ENCODE peak calls at places on chromosomes 4 and X, in nine cellular contexts. Q, O, J, Z, D, T, A, E and S are unnamed samples.

GRCh38 chr4:177107288-177107901 is 202.3 kb upstream of the NEIL3 start:
- DNase-seq in O (no peak), T (no peak), Q (no peak), E (no peak), Z (no peak), D (no peak), A (no peak), J (no peak), S (no peak)

GRCh38 chr4:38785901-38786402 is 3.2 kb upstream of the TLR10 start:
- DNase-seq in E (no peak), J (no peak), D (no peak), A (no peak), T (no peak), Z (no peak), O (no peak), Q (peak), S (no peak)

GRCh38 chrX:82627568-82627967 is 880.5 kb upstream of the POU3F4 start:
- DNase-seq in J (no peak), O (no peak), Z (no peak), E (no peak), Q (no peak), T (no peak), D (no peak), A (no peak), S (no peak)

GRCh38 chr4:136935305-136935704 is 597.0 kb downstream of the PCDH18 start:
- DNase-seq in Z (no peak), E (no peak), A (no peak), D (no peak), Q (no peak), T (peak), J (no peak), O (no peak), S (no peak)

GRCh38 chrX:117628381-117628780 is 488.2 kb downstream of the KLHL13 start:
- DNase-seq in Q (no peak), A (no peak), J (no peak), O (no peak), T (no peak), Z (no peak), E (no peak), D (no peak), S (no peak)

GRCh38 chr4:98293089-98293887 is 32.1 kb downstream of the RAP1GDS1 start:
- DNase-seq in J (peak), Z (no peak), E (no peak), D (no peak), T (no peak), Q (no peak), O (no peak), A (no peak), S (no peak)

GRCh38 chr4:110361921-110362320 is 114.0 kb upstream of the ENPEP start:
- DNase-seq in O (no peak), E (no peak), Q (no peak), A (no peak), Z (no peak), D (no peak), J (peak), T (peak), S (no peak)

GRCh38 chr4:71184195-71184781 is 154.5 kb upstream of the SLC4A4 start:
- DNase-seq in J (peak), A (peak), Q (peak), D (no peak), E (no peak), O (peak), Z (no peak), T (peak), S (peak)

GRCh38 chrX:7190157-7190556 is 42.2 kb upstream of the PUDP start:
- DNase-seq in J (no peak), O (no peak), Z (no peak), E (no peak), T (no peak), D (no peak), Q (no peak), A (no peak), S (no peak)